ENCODE peak calls at places on chromosomes 6 and 20, in seven cellular contexts. D is cardiac muscle cell, X is uterus, I is left ventricle myocardium inferior, P is endodermal cell, G is tibial artery, F is iPS DF 6.9. L is an unnamed sample.

GRCh38 chr20:21559305-21559704 is 45.4 kb upstream of the NKX2-2 start:
- DNase-seq in D (no peak), X (no peak), I (no peak), P (no peak), G (no peak), F (no peak), L (no peak)

GRCh38 chr6:9518433-9518832 is 896.4 kb downstream of the TFAP2A start:
- DNase-seq in D (no peak), X (no peak), I (no peak), P (no peak), G (no peak), F (no peak), L (no peak)

GRCh38 chr6:105072799-105073199 is 107.0 kb downstream of the POPDC3 start:
- DNase-seq in D (no peak), X (no peak), I (no peak), P (no peak), G (no peak), F (no peak), L (no peak)

GRCh38 chr6:120272038-120272437 is 922.5 kb upstream of the MAN1A1 start:
- DNase-seq in D (no peak), X (no peak), I (no peak), P (no peak), G (no peak), F (no peak), L (no peak)

GRCh38 chr20:6765469-6766058 is 1.9 kb upstream of the BMP2 start:
- DNase-seq in D (peak), X (no peak), I (no peak), P (no peak), G (no peak), F (no peak), L (no peak)

GRCh38 chr6:73566954-73567591 is 46.2 kb upstream of the EEF1A1 start:
- DNase-seq in D (no peak), X (peak), I (peak), P (no peak), G (peak), F (no peak), L (peak)

GRCh38 chr6:154247119-154247814 is 109.3 kb downstream of the IPCEF1 start:
- DNase-seq in D (peak), X (no peak), I (no peak), P (peak), G (no peak), F (no peak), L (no peak)

GRCh38 chr6:44050872-44051421 is 76.3 kb downstream of the MRPL14 start:
- DNase-seq in D (no peak), X (no peak), I (no peak), P (no peak), G (no peak), F (no peak), L (no peak)

GRCh38 chr6:108454356-108454755 is 106.4 kb upstream of the FOXO3 start:
- DNase-seq in D (no peak), X (no peak), I (no peak), P (no peak), G (no peak), F (no peak), L (no peak)

GRCh38 chr6:43629104-43629504 is at the start of gene GTPBP2:
- DNase-seq in D (peak), X (peak), I (peak), P (peak), G (peak), F (peak), L (peak)

GRCh38 chr6:104711371-104711770 is 148.3 kb downstream of the HACE1 start:
- DNase-seq in D (no peak), X (no peak), I (no peak), P (no peak), G (no peak), F (no peak), L (peak)

GRCh38 chr6:12598919-12599318 is 117.6 kb upstream of the PHACTR1 start:
- DNase-seq in D (no peak), X (no peak), I (no peak), P (no peak), G (no peak), F (no peak), L (no peak)

GRCh38 chr6:33297956-33298772 is 578 bp downstream of the RGL2 start:
- DNase-seq in D (peak), X (peak), I (no peak), P (peak), G (peak), F (no peak), L (peak)

GRCh38 chr6:90249044-90249443 is 47.6 kb downstream of the BACH2 start:
- DNase-seq in D (no peak), X (no peak), I (no peak), P (no peak), G (no peak), F (no peak), L (no peak)

GRCh38 chr6:96002576-96002910 is 13.2 kb upstream of the FUT9 start:
- DNase-seq in D (no peak), X (no peak), I (no peak), P (no peak), G (no peak), F (no peak), L (no peak)

GRCh38 chr20:62051166-62051900 is 14.3 kb downstream of the TAF4 start:
- DNase-seq in D (no peak), X (no peak), I (no peak), P (peak), G (no peak), F (no peak), L (no peak)

GRCh38 chr6:72552938-72553337 is 68.9 kb upstream of the KCNQ5 start:
- DNase-seq in D (no peak), X (no peak), I (no peak), P (no peak), G (no peak), F (no peak), L (no peak)

GRCh38 chr20:37902504-37903313 is at the start of gene VSTM2L:
- DNase-seq in D (peak), X (peak), I (no peak), P (peak), G (no peak), F (no peak), L (peak)

GRCh38 chr20:49893242-49894072 is 21.9 kb downstream of the SPATA2 start:
- DNase-seq in D (no peak), X (no peak), I (no peak), P (no peak), G (no peak), F (no peak), L (no peak)

GRCh38 chr20:31913431-31914157 is 38.3 kb downstream of the PDRG1 start:
- DNase-seq in D (no peak), X (no peak), I (no peak), P (peak), G (no peak), F (no peak), L (no peak)

GRCh38 chr6:143059616-143060353 is 904 bp upstream of the AIG1 start:
- DNase-seq in D (no peak), X (no peak), I (no peak), P (peak), G (no peak), F (no peak), L (no peak)

GRCh38 chr6:136326038-136326561 is 36.5 kb upstream of the BCLAF1 start:
- DNase-seq in D (peak), X (no peak), I (no peak), P (no peak), G (no peak), F (no peak), L (no peak)
- H3K27ac ChIP-seq in D (no peak), X (no peak), I (no peak), P (peak), G (no peak), F (no peak), L (no peak)

GRCh38 chr6:144298167-144298671 is 13.1 kb downstream of the UTRN start:
- DNase-seq in D (no peak), X (no peak), I (no peak), P (peak), G (no peak), F (no peak), L (no peak)

GRCh38 chr6:144294016-144294415 is 8.9 kb downstream of the UTRN start:
- DNase-seq in D (no peak), X (no peak), I (no peak), P (no peak), G (no peak), F (no peak), L (no peak)

GRCh38 chr6:144296973-144297372 is 11.8 kb downstream of the UTRN start:
- DNase-seq in D (no peak), X (peak), I (no peak), P (no peak), G (no peak), F (no peak), L (peak)

GRCh38 chr6:144295981-144296767 is 11.0 kb downstream of the UTRN start:
- DNase-seq in D (no peak), X (no peak), I (no peak), P (no peak), G (no peak), F (no peak), L (peak)

GRCh38 chr6:144297498-144298166 is 12.5 kb downstream of the UTRN start:
- DNase-seq in D (peak), X (no peak), I (no peak), P (peak), G (no peak), F (no peak), L (peak)
- H3K4me3 ChIP-seq in D (no peak), X (no peak), I (peak), P (no peak), G (no peak), F (no peak), L (no peak)

GRCh38 chr6:3454206-3455016 is 2.4 kb downstream of the SLC22A23 start:
- DNase-seq in D (peak), X (no peak), I (no peak), P (no peak), G (no peak), F (no peak), L (no peak)
- H3K27ac ChIP-seq in D (no peak), X (no peak), I (no peak), P (no peak), G (no peak), F (no peak), L (no peak)

GRCh38 chr6:85580878-85581267 is 12.8 kb downstream of the SNX14 start:
- DNase-seq in D (no peak), X (no peak), I (peak), P (peak), G (no peak), F (no peak), L (no peak)
- H3K4me3 ChIP-seq in D (no peak), X (no peak), I (no peak), P (peak), G (no peak), F (no peak), L (no peak)

DNA sequence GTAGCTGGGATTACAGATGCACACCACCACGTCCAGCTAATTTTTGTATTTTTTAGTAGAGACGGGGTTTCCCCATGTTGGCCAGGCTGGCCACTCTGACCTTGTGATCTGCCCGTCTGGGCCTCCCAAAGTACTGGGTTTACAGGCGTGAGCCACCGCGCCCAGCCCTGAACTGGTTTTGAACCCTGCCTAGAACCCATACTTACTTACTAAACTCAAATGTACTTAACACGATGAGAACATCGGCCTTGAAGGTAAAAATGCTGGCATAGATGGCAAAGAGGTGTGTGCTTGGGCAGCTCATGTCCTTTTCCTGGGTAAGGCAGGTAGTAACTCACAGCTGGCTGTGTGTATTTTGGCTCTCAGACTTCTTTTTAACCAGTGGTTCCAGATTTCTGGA is 3.2 kb upstream of the ARMC12 start:
- DNase-seq in D (no peak), X (no peak), I (no peak), P (no peak), G (no peak), F (no peak), L (no peak)
- H3K27ac ChIP-seq in D (no peak), X (peak), I (peak), P (no peak), G (peak), F (no peak), L (no peak)

GRCh38 chr6:68638225-68638900 is 3.3 kb downstream of the ADGRB3 start:
- DNase-seq in D (peak), X (peak), I (peak), P (peak), G (peak), F (no peak), L (no peak)
- H3K4me3 ChIP-seq in D (no peak), X (no peak), I (peak), P (no peak), G (no peak), F (no peak), L (no peak)

GRCh38 chr6:166559662-166560061 is 26.8 kb downstream of the RAMACL start:
- DNase-seq in D (no peak), X (no peak), I (no peak), P (no peak), G (no peak), F (no peak), L (no peak)

GRCh38 chr6:166556871-166557322 is 29.6 kb downstream of the RAMACL start:
- DNase-seq in D (no peak), X (peak), I (peak), P (no peak), G (peak), F (no peak), L (peak)

GRCh38 chr6:166558156-166559025 is 28.1 kb downstream of the RAMACL start:
- DNase-seq in D (no peak), X (no peak), I (no peak), P (peak), G (no peak), F (no peak), L (no peak)

GRCh38 chr6:166560222-166560621 is 26.3 kb downstream of the RAMACL start:
- DNase-seq in D (no peak), X (no peak), I (no peak), P (no peak), G (no peak), F (no peak), L (no peak)

GRCh38 chr6:166559211-166559610 is 27.3 kb downstream of the RAMACL start:
- DNase-seq in D (no peak), X (no peak), I (no peak), P (peak), G (no peak), F (no peak), L (no peak)
- H3K27ac ChIP-seq in D (no peak), X (no peak), I (no peak), P (no peak), G (no peak), F (no peak), L (no peak)

DNA sequence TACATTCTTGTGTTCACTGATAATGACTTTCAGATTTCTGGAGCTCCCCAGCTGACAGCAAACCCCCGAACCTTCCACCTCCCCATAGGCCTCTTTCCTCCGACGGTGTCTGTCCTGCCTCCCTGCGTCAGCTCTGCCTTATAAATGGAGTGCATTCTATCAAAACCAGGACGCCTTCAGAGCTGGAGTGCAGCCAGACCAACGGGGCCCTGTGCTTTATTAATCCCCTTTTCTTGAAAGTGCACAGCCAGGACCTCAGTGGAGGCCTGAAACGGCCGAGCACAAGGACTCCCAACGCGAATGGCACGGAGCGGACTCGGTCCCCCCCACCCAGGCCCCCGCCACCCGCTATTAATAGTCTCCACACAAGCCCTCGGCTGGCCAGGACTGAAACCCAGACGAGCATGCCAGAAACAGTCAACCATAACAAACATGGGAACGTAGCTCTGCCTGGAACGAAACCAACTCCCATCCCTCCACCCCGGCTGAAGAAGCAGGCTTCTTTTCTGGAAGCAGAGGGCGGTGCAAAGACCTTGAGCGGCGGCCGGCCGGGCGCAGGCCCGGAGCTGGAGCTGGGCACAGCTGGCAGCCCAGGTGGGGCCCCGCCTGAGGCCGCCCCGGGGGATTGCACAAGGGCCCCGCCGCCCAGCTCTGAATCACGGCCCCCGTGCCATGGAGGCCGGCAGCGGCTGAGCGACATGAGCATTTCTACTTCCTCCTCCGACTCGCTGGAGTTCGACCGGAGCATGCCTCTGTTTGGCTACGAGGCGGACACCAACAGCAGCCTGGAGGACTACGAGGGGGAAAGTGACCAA is 42.3 kb upstream of the NAA20 start:
- DNase-seq in D (peak), X (peak), I (peak), P (no peak), G (peak), F (no peak), L (peak)
- H3K4me3 ChIP-seq in D (no peak), X (peak), I (peak), P (no peak), G (peak), F (no peak), L (peak)

DNA sequence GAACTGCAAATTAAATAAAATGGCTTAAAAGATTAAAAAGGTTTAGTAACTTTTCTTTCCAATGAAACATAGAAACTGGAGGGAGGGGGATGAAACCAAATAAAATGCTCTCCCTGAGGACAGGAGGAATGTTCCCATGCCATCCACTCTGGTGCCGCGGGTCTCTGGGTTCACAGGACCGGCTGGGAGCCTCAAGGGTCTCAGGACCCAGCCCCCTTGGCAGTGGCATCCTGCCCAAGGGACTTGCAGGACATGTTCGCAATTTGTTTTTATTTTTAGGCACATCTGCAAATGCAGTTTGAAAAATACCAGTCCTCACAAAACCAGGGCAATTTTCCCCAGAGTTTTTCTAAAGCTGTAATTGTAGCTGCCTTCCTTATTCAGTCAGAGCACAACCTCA is 7.5 kb downstream of the BEND3 start:
- DNase-seq in D (no peak), X (no peak), I (no peak), P (no peak), G (no peak), F (no peak), L (no peak)
- H3K27ac ChIP-seq in D (no peak), X (no peak), I (no peak), P (no peak), G (no peak), F (no peak), L (no peak)

GRCh38 chr6:99348220-99348822 is 1.2 kb downstream of the FAXC start:
- DNase-seq in D (no peak), X (no peak), I (no peak), P (no peak), G (no peak), F (no peak), L (no peak)
- H3K4me3 ChIP-seq in D (no peak), X (no peak), I (peak), P (peak), G (peak), F (no peak), L (no peak)

L was measured in lung.